ENCODE peak calls at places on chromosome 21, in five cellular contexts. Q is nucleus accumbens, D is LNCaP clone FGC, P is Calu3, M is cardiac muscle cell. J is an unnamed sample.

GRCh38 chr21:42456457-42456856 is 39.6 kb downstream of the RSPH1 start:
- DNase-seq in M (no peak), D (no peak), P (no peak), Q (no peak), J (no peak)

GRCh38 chr21:45589686-45590245 is 47.5 kb upstream of the SLC19A1 start:
- DNase-seq in D (no peak), P (no peak), Q (no peak), M (no peak), J (no peak)

GRCh38 chr21:46187251-46187650 is 3.0 kb upstream of the SPATC1L start:
- DNase-seq in Q (no peak), M (no peak), P (no peak), D (no peak), J (no peak)

GRCh38 chr21:41832230-41833137 is 46.7 kb downstream of the PRDM15 start:
- DNase-seq in Q (no peak), D (no peak), M (no peak), P (no peak), J (no peak)

GRCh38 chr21:39065912-39066311 is 117.3 kb downstream of the PSMG1 start:
- DNase-seq in P (no peak), M (no peak), D (no peak), Q (no peak), J (no peak)

GRCh38 chr21:33289199-33289819 is 23.1 kb downstream of the IL10RB start:
- DNase-seq in P (no peak), Q (no peak), D (no peak), M (peak), J (no peak)

GRCh38 chr21:44293551-44294231 is 6.2 kb upstream of the PFKL start:
- DNase-seq in M (no peak), Q (no peak), P (no peak), D (no peak), J (no peak)

GRCh38 chr21:37208056-37208705 is 59.0 kb downstream of the VPS26C start:
- DNase-seq in Q (peak), D (no peak), P (peak), M (no peak), J (no peak)

GRCh38 chr21:42636535-42636914 is 16.9 kb upstream of the PDE9A start:
- DNase-seq in Q (no peak), D (no peak), P (no peak), M (peak), J (no peak)